ENCODE peak calls at places on chromosomes 7 and 10, in eight cellular contexts. B is CD8-positive, alpha-beta T cell; Q is GM23338; C is spleen; W is cardiac muscle cell; J is thoracic aorta; F is left ventricle myocardium inferior; O is prostate gland. S is an unnamed sample. For H3K4me1, the result is how much of the 10 kb centered on the place peaks cover.

GRCh38 chr10:44932338-44933116 is 21.4 kb downstream of the TMEM72 start:
- DNase-seq in B (peak), Q (peak), C (peak), W (peak), J (peak), F (peak), O (peak), S (peak)

GRCh38 chr7:41459623-41460256 is 243.2 kb downstream of the INHBA start:
- DNase-seq in B (no peak), Q (no peak), C (no peak), W (no peak), J (no peak), F (no peak), O (no peak), S (no peak)

GRCh38 chr10:38605153-38605661 is 511.1 kb downstream of the ZNF37A start:
- DNase-seq in B (no peak), Q (peak), C (no peak), W (no peak), J (no peak), F (no peak), O (no peak), S (no peak)

GRCh38 chr10:30435068-30435422 is 1.1 kb downstream of the MAP3K8 start:
- DNase-seq in B (no peak), Q (no peak), C (peak), W (peak), J (no peak), F (peak), O (no peak), S (peak)

GRCh38 chr7:16758634-16759602 is 5.4 kb downstream of the TSPAN13 start:
- DNase-seq in B (no peak), Q (no peak), C (no peak), W (no peak), J (no peak), F (no peak), O (no peak), S (no peak)

GRCh38 chr7:129611246-129612111 is at the start of gene NRF1:
- DNase-seq in B (peak), Q (peak), C (peak), W (peak), J (peak), F (peak), O (peak), S (peak)

GRCh38 chr10:132570265-132570664 is 32.7 kb downstream of the INPP5A start:
- DNase-seq in B (no peak), Q (no peak), C (no peak), W (no peak), J (no peak), F (no peak), O (no peak), S (no peak)

GRCh38 chr7:128929201-128929808 is 8.4 kb upstream of the IRF5 start:
- DNase-seq in B (no peak), Q (no peak), C (no peak), W (no peak), J (no peak), F (no peak), O (no peak), S (no peak)

GRCh38 chr7:5382281-5383041 is 41.2 kb downstream of the TNRC18 start:
- DNase-seq in B (no peak), Q (peak), C (no peak), W (peak), J (no peak), F (no peak), O (no peak), S (no peak)

GRCh38 chr7:5384618-5385017 is 39.0 kb downstream of the TNRC18 start:
- DNase-seq in B (no peak), Q (no peak), C (no peak), W (no peak), J (no peak), F (no peak), O (no peak), S (no peak)

GRCh38 chr7:5381211-5381772 is 42.3 kb downstream of the TNRC18 start:
- DNase-seq in B (no peak), Q (no peak), C (no peak), W (no peak), J (no peak), F (no peak), O (no peak), S (no peak)

GRCh38 chr7:5380350-5381210 is 43.1 kb downstream of the TNRC18 start:
- DNase-seq in B (no peak), Q (no peak), C (no peak), W (no peak), J (no peak), F (no peak), O (no peak), S (no peak)

GRCh38 chr7:5383314-5384098 is 40.1 kb downstream of the TNRC18 start:
- DNase-seq in B (no peak), Q (no peak), C (no peak), W (no peak), J (no peak), F (no peak), O (no peak), S (no peak)
- TF ChIP-seq CTCF in B (no peak), Q (no peak), C (no peak), W (no peak), J (no peak), F (no peak), O (no peak), S (no peak)

DNA sequence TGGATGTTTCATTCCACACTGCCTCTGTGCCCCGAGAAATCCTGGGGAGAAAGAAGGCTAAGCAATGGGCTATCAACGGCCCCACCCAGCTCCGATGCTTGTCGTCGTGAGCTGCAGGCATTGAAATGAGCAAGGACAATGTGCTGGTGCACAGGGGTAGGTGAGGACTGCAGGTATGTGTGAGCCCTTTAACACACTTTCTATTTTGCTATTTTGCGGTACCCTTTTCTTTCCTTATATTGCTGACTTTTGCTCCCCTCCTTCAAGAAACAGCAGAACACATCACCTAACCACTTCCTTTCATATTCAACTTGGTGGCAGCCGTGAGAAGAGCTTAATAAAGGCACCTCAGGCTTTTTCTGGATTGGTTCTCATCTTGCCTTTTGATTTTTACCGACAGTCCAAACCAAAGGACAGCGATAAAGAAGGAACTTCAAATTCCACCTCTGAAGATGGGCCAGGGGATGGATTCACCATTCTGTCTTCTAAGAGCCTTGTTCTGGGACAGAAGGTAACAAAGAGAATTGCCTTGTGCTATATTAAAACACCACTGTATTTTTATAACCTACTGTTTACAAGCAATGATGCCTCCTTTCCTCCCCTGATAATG is 39.2 kb downstream of the AIFM2 start:
- DNase-seq in B (peak), Q (no peak), C (no peak), W (no peak), J (no peak), F (no peak), O (no peak), S (no peak)
- H3K4me1 ChIP-seq in B (under half), Q (under half), C (under half), W (under half), J (under half), F (under half), O (under half), S (under half)

DNA sequence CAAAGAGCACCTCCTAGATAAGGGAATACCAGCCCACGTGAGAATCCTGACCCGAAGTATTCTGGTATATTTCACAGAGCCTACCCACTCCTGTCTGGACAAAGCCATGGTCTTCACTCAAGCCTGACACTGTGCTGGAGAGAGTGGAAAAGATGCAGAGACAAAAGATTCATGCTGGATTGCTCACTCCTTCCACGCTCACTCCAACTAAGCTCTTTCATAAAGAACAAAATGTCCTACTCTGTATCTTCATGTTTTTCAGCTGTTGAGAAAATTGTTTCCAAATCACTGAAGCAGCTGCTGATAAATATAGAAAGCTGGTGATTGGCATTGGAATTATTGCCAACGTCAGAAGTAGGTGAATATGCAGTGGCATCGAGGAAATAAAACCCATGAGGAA is 106.0 kb downstream of the ABLIM1 start:
- DNase-seq in B (no peak), Q (no peak), C (no peak), W (no peak), J (no peak), F (no peak), O (no peak), S (no peak)
- H3K27ac ChIP-seq in B (no peak), Q (no peak), C (no peak), W (peak), J (no peak), F (peak), O (no peak), S (peak)

DNA sequence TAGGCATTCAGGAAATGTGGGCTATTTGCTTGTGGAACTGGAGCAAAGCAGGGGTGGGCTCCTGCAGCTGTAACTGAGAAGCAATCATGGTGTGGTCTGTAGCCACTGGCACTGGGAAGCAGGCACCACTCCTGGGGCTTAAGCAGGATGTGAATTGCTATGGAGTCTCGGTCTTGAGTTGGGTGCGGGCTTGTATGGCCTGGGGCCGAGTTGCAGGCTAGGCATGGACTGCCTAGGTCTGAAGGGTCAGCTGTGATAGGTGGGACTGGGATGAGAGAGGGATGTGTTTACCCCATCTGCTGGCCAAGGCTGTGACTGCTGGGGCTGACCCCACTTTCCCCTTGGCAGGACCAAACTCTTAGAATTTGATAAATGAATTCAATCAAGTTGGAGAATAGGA is 43.0 kb downstream of the ADCY1 start:
- DNase-seq in B (no peak), Q (peak), C (no peak), W (no peak), J (no peak), F (no peak), O (no peak), S (no peak)
- TF ChIP-seq CTCF in B (no peak), Q (peak), C (no peak), W (no peak), J (no peak), F (no peak), O (no peak), S (no peak)

DNA sequence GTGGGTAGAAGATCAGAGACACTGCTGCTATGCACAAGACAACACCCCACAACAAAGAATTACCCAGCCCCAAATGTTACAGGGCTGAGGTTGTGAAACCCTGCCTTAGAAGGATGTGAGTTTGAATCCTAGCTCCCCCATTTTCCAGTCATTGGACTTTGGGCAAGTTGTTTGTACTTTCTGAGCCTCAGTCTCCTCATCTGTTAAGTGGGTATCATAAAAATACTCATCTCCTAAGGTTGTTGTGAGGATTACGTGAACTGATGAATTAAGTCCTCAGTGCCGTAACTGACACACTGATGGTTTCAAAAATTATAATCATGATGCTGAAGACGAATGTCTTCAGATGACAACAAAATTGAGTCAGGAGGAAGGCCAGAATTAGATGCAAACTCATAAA is 30.3 kb downstream of the RHOBTB1 start:
- DNase-seq in B (no peak), Q (no peak), C (no peak), W (no peak), J (no peak), F (no peak), O (no peak), S (no peak)
- H3K4me1 ChIP-seq in B (under half), Q (under half), C (under half), W (under half), J (under half), F (half or more), O (under half), S (under half)

DNA sequence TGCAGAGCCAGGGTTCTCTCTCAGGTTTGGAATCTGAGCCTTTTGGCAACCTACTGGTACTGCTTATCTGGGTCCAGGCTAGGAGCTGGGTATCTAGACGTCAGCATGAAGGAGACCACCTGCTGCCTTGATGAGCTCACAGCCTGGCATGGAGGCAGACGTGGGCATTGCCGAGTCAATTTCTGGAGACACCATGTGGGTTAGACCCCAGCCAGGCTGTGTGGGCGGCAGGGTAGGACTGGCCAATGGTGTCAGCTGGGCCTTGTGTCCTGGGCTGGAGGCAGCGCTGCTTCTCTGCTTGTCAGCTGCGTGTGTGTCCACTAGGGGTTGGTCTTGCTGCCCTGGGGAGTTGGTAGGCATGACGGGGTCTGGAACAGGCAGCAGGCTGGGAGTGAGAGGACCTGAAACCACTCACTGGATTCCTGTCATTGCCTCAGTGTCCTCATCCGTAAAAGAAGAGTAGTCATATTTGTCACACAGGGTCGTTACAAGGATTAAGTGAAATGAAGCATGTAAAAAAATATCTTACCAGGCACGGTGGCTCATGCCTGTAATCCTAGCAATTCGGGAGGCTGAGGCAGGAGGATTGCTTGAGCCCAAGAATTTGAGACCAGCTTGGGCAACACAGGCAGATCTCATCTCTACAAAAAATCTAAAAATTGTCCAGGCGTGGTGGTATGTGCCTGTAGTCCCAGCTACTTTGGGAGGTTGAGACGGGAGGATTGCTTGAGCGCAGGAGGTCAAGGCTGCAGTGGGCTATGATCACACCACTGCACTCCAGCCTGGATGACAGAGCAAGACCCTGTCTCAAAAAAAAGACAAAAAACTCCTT is 31.7 kb upstream of the ANKRD2 start:
- DNase-seq in B (no peak), Q (peak), C (peak), W (no peak), J (no peak), F (no peak), O (no peak), S (no peak)
- H3K27ac ChIP-seq in B (no peak), Q (no peak), C (no peak), W (no peak), J (peak), F (peak), O (peak), S (peak)

GRCh38 chr7:116249969-116250553 is 39.7 kb downstream of the TES start:
- DNase-seq in B (no peak), Q (peak), C (no peak), W (peak), J (no peak), F (no peak), O (no peak), S (no peak)
- TF ChIP-seq CTCF in B (peak), Q (peak), C (peak), W (peak), J (peak), F (peak), O (no peak), S (no peak)

DNA sequence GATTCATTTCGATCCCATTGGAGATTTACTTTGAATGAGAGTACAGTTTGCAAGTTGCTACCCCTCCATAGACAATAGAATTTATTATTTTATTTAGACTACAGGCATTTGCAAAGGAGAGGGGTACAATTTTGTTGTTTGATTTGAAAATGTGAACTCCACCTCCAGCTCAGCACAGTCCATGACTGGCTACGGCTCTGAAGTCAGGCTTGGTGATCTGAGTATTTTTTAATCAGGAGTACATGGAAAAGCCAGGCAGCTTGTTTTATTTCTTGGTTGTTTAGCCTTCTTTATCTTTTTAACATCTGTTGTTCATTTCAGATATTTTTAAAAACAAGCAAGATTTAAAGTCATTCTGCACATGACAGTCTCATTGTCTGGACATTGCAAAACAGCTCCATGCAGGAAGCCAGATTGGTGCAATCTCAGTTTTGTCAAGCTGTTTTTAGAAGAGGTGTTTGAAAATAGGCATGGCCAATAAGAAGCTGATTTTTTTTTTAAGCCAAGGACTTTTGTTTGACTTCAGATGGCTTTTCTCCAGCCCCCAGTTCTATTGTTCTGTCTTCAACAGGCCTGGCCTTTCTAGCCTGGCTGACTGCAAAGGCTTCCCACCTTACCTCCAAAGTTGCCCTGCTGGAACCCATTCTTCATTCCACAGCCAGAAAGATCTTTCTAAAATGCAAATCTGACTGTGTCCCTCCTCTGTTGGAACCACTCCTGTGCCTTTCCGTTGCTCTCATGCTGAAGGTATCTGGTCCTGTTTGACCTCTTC is 12.2 kb downstream of the PLXDC2 start:
- DNase-seq in B (no peak), Q (peak), C (no peak), W (no peak), J (no peak), F (no peak), O (no peak), S (no peak)
- H3K4me1 ChIP-seq in B (under half), Q (half or more), C (under half), W (under half), J (half or more), F (half or more), O (under half), S (under half)

GRCh38 chr7:88269606-88270005 is 37.1 kb downstream of the STEAP4 start:
- DNase-seq in B (no peak), Q (no peak), C (no peak), W (no peak), J (no peak), F (no peak), O (no peak), S (no peak)
- H3K27ac ChIP-seq in B (no peak), Q (no peak), C (peak), W (no peak), J (no peak), F (no peak), O (no peak), S (no peak)